ENCODE peak calls at places on chromosomes 16 and 17, in four cellular contexts. E is RWPE1, X is HL-60, U is AG10803. G is an unnamed sample.

GRCh38 chr17:17535957-17536356 is 39.8 kb upstream of the RASD1 start:
- DNase-seq in X (no peak), E (no peak), U (peak; percentile 78), G (no peak)

GRCh38 chr17:61591018-61591417 is at the start of gene NACA2:
- DNase-seq in E (no peak), X (no peak), U (no peak), G (no peak)

GRCh38 chr17:19363460-19364035 is 1.0 kb upstream of the B9D1 start:
- DNase-seq in E (no peak), X (no peak), U (no peak), G (no peak)

GRCh38 chr17:44363613-44364159 is at the start of gene FAM171A2:
- DNase-seq in X (no peak), E (peak; percentile 56), U (peak; percentile 47), G (peak; percentile 78)

GRCh38 chr17:57984226-57984890 is 3.7 kb downstream of the VEZF1 start:
- DNase-seq in E (no peak), U (peak; percentile 87), X (no peak), G (no peak)

GRCh38 chr17:65418622-65419021 is 142.8 kb downstream of the AXIN2 start:
- DNase-seq in X (no peak), U (no peak), E (no peak), G (no peak)

GRCh38 chr17:10270258-10270657 is 71.9 kb upstream of the GAS7 start:
- DNase-seq in U (peak; percentile 83), E (no peak), X (no peak), G (no peak)

GRCh38 chr16:74186589-74186988 is 110.0 kb upstream of the PSMD7 start:
- DNase-seq in U (peak; percentile 47), E (no peak), X (no peak), G (no peak)

GRCh38 chr16:81040837-81041236 is 5.2 kb downstream of the ATMIN start:
- DNase-seq in E (no peak), U (peak; percentile 46), X (no peak), G (no peak)

GRCh38 chr16:83954577-83955016 is 1.6 kb downstream of the OSGIN1 start:
- DNase-seq in U (peak; percentile 65), E (peak; percentile 21), X (peak; percentile 37), G (no peak)

GRCh38 chr17:310111-311010 is 42.2 kb downstream of the RPH3AL start:
- DNase-seq in E (no peak), U (no peak), X (no peak), G (no peak)

GRCh38 chr17:57834146-57834741 is 15.6 kb downstream of the MRPS23 start:
- DNase-seq in X (no peak), E (peak; percentile 36), U (peak; percentile 42), G (no peak)

GRCh38 chr17:31308935-31309334 is 4.9 kb downstream of the EVI2B start:
- DNase-seq in E (no peak), X (no peak), U (no peak), G (no peak)

GRCh38 chr17:59641799-59642484 is 22.2 kb downstream of the CLTC start:
- DNase-seq in E (no peak), X (no peak), U (no peak), G (no peak)

GRCh38 chr16:53872248-53873221 is 168.6 kb downstream of the FTO start:
- DNase-seq in E (no peak), X (no peak), U (peak; percentile 91), G (no peak)

GRCh38 chr16:68332411-68333121 is 21.7 kb downstream of the PRMT7 start:
- DNase-seq in X (peak; percentile 89), U (peak; percentile 17), E (no peak), G (no peak)

GRCh38 chr17:6684881-6685767 is 28.0 kb downstream of the SLC13A5 start:
- DNase-seq in U (no peak), E (no peak), X (no peak), G (no peak)

GRCh38 chr16:69741519-69741918 is 13.2 kb downstream of the NOB1 start:
- DNase-seq in X (no peak), U (no peak), E (no peak), G (no peak)

GRCh38 chr16:48535831-48536599 is 74.0 kb downstream of the N4BP1 start:
- DNase-seq in U (peak; percentile 91), X (peak; percentile 40), E (peak; percentile 26), G (peak; percentile 34)

GRCh38 chr17:66904760-66905637 is 59.5 kb upstream of the CACNG4 start:
- DNase-seq in E (peak; percentile 71), U (peak; percentile 48), X (no peak), G (no peak)

GRCh38 chr16:64410306-64410705 is 711.6 kb downstream of the CDH11 start:
- DNase-seq in E (no peak), U (no peak), X (no peak), G (no peak)

GRCh38 chr16:20291807-20292206 is 35.5 kb downstream of the GP2 start:
- DNase-seq in E (no peak), U (no peak), X (no peak), G (no peak)

GRCh38 chr17:16434662-16435061 is 19.3 kb downstream of the TRPV2 start:
- DNase-seq in E (no peak), U (no peak), X (no peak), G (no peak)

GRCh38 chr16:13113786-13114185 is 212.4 kb downstream of the SHISA9 start:
- DNase-seq in U (no peak), E (no peak), X (no peak), G (no peak)

GRCh38 chr17:64155751-64156544 is 26.0 kb upstream of the ERN1 start:
- DNase-seq in E (no peak), U (peak; percentile 24), X (no peak), G (no peak)

GRCh38 chr17:81230043-81230820 is 7.5 kb upstream of the CEP131 start:
- DNase-seq in E (no peak), X (no peak), U (no peak), G (no peak)

GRCh38 chr17:50100921-50101345 is 5.8 kb downstream of the PDK2 start:
- DNase-seq in E (no peak), X (no peak), U (peak; percentile 17), G (no peak)

GRCh38 chr16:22264786-22265185 is 32.4 kb upstream of the POLR3E start:
- DNase-seq in X (no peak), U (peak; percentile 40), E (no peak), G (no peak)

GRCh38 chr16:17204248-17205043 is 266.3 kb downstream of the XYLT1 start:
- DNase-seq in E (no peak), X (no peak), U (no peak), G (no peak)

GRCh38 chr17:49964539-49965521 is 4.2 kb upstream of the DLX4 start:
- DNase-seq in E (no peak), U (no peak), X (no peak), G (no peak)

GRCh38 chr16:60073376-60073775 is 1339.3 kb upstream of the GOT2 start:
- DNase-seq in U (no peak), E (no peak), X (no peak), G (no peak)

GRCh38 chr17:80947200-80947940 is 44.3 kb upstream of the CHMP6 start:
- DNase-seq in X (no peak), U (no peak), E (no peak), G (no peak)

GRCh38 chr17:30920282-30920681 is 1.5 kb upstream of the ADAP2 start:
- DNase-seq in U (no peak), E (no peak), X (no peak), G (no peak)

GRCh38 chr17:58411408-58411894 is 5.9 kb downstream of the RNF43 start:
- DNase-seq in E (no peak), U (no peak), X (no peak), G (no peak)

GRCh38 chr16:50160495-50161164 is 7.5 kb downstream of the TENT4B start:
- DNase-seq in E (no peak), X (no peak), U (peak; percentile 71), G (no peak)

DNA sequence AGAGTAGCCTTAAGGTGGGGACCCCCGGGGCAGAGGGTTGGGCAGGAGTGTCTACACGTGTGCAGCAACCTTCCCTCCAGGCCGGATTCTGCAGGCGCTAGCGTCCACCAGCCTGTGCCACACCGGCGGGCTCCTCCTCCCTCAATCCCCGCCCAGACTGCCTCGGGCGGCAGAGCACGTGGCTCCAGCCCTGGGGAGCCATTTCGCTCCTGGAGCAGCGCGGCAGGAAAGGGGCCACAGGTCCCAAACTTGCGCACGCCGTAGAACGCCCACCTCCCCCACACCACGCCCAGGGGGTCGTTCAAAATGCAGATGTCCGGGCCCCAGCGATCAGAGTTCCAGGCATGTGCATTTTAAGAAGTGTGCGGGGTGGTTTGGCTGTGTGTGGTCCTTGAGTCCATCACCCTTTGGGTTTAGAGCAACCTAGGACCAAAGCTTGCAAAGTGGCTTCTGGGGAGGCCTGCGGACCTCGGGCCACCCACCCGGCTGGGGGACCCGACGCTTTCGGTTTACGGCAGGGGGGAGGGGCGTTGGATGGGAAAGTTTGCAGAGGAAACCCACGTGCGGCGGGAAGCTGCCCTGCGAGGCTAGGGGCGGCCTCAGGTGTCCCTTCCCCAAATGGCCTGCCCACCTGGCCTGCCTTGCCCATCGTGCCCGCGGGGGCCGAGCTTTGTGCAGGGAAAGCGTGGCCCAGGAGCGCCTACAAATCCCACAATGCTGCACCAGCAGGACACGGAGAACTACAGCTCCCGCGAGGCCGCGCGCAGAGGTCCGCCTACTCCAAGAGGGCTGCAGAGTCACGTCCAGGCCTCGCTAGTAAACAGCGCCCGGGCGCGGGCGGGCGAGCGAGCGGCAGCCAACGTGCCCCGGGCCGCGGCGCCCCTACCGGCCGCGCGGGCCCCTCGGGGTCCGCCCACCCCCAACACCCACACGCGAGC is 1.4 kb downstream of the TFAP4 start:
- DNase-seq in X (peak; percentile 89), E (peak; percentile 89), U (peak; percentile 89), G (peak; percentile 82)
- TF ChIP-seq CTCF in X (no peak), E (peak; percentile 28), U (no peak), G (no peak)

DNA sequence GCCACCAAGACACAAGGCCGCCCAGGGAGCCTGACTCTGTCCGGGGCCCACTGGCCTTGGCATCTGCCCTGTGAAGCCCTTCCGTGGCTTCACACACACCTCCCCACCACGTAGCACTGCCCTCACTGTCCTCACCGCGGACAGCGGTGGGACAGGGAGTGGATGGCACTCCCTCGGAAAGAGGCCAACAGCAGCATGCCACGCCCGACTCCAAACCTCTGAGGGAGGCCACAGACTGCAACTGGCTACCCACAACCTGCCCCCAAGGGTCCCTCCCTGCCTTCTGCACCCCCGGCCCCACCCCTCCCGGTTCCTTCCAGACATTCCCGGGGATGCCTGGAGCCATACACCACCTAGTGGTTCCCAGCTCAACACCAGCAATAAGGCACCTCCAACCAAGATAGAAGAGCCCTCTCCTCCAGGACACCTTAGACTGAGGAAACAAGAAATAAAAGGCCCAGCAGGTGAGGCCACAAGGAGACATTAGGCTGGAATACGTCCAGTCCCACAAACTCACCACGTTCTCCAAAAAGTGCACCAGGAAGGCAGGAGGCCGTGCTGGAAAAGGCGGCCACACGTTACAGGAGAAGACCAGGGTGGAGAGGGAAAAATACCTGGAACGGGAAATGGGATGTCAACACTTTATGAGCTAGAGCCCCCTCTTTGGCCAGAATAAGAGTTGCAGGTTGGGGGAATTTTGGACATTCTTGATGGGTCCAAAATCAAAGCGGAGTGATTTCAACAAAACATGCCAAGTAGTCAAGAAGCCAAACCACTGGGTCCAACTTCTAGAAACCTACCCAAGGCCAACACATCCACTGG is 310.0 kb downstream of the SOX9 start:
- DNase-seq in E (no peak), X (no peak), U (no peak), G (no peak)
- TF ChIP-seq CTCF in E (no peak), X (no peak), U (peak; percentile 24), G (no peak)

DNA sequence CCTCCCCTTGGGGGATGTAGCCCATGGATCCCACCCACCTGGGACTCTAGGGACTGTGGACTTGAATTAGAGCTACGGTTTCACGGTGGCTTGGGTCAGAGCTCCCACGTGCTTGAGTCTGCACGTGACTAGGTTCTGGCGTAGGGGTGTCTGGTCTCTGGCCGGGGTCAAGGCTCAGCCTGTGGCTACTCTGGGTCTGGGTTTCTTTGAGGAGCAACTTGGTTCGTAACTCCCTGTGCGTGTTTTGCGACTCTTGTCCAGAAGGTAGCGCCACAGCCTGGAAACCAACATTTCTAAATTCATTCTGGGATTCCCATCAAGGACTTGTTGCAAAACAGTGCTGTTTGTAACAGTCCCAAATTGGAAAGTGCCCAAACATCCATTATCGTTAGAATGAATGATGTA is 462 bp upstream of the GGT6 start:
- DNase-seq in U (peak; percentile 20), E (no peak), X (no peak), G (no peak)
- TF ChIP-seq CTCF in U (no peak), E (no peak), X (no peak), G (no peak)

GRCh38 chr16:86049641-86050040 is 150.7 kb downstream of the IRF8 start:
- DNase-seq in E (no peak), X (no peak), U (no peak), G (no peak)
- TF ChIP-seq CTCF in E (no peak), X (no peak), U (no peak), G (no peak)